ENCODE peak calls at places on chromosomes 7 and 10, in six cellular contexts. V is neural crest cell; H is HFFc6; O is progenitor cell of endocrine pancreas; A is activated effector memory CD4-positive, alpha-beta T cell treated with anti-CD3 and anti-CD28 coated beads, Interleukin-2, amount 50 U/mL, for 16 hours; C is astrocyte of the hippocampus. X is an unnamed sample.

GRCh38 chr10:126133906-126134703 is 237.7 kb downstream of the FANK1 start:
- DNase-seq in V (no peak), H (peak; percentile 75), O (no peak), A (no peak), C (peak; percentile 72), X (no peak)

GRCh38 chr7:75716992-75717626 is 21.6 kb downstream of the HIP1 start:
- DNase-seq in V (no peak), H (peak; percentile 60), O (no peak), A (peak; percentile 9), C (peak; percentile 67), X (no peak)

GRCh38 chr7:879093-879492 is 2.7 kb downstream of the GET4 start:
- DNase-seq in V (no peak), H (no peak), O (no peak), A (no peak), C (no peak), X (no peak)

GRCh38 chr10:77500754-77501151 is 136.9 kb downstream of the KCNMA1 start:
- DNase-seq in V (no peak), H (peak; percentile 23), O (no peak), A (no peak), C (peak; percentile 88), X (no peak)

GRCh38 chr7:155214328-155214986 is 83.2 kb upstream of the INSIG1 start:
- DNase-seq in V (no peak), H (no peak), O (no peak), A (peak; percentile 42), C (no peak), X (no peak)

GRCh38 chr7:55370001-55370400 is 4.9 kb downstream of the LANCL2 start:
- DNase-seq in V (no peak), H (peak; percentile 64), O (no peak), A (no peak), C (no peak), X (no peak)

GRCh38 chr7:94874036-94874745 is 33.2 kb upstream of the PPP1R9A start:
- DNase-seq in V (no peak), H (no peak), O (no peak), A (no peak), C (peak; percentile 16), X (no peak)

GRCh38 chr7:3747452-3747851 is 446.4 kb downstream of the SDK1 start:
- DNase-seq in V (no peak), H (no peak), O (no peak), A (no peak), C (no peak), X (no peak)

GRCh38 chr7:29853775-29854174 is 47.5 kb downstream of the WIPF3 start:
- DNase-seq in V (no peak), H (no peak), O (no peak), A (no peak), C (no peak), X (no peak)

GRCh38 chr10:27679996-27680395 is 65.6 kb downstream of the MKX start:
- DNase-seq in V (no peak), H (no peak), O (no peak), A (no peak), C (peak; percentile 53), X (no peak)

GRCh38 chr7:10643545-10643944 is 330.1 kb upstream of the PHF14 start:
- DNase-seq in V (no peak), H (no peak), O (no peak), A (no peak), C (no peak), X (no peak)

GRCh38 chr10:24494236-24494635 is 229.5 kb downstream of the ARHGAP21 start:
- DNase-seq in V (no peak), H (no peak), O (no peak), A (no peak), C (no peak), X (no peak)

GRCh38 chr10:54800677-54801480 is at the start of gene PCDH15:
- DNase-seq in V (peak; percentile 21), H (no peak), O (no peak), A (no peak), C (peak; percentile 59), X (no peak)

GRCh38 chr10:116737582-116738358 is 4.6 kb downstream of the HSPA12A start:
- DNase-seq in V (no peak), H (no peak), O (no peak), A (no peak), C (peak; percentile 47), X (no peak)

GRCh38 chr7:41696323-41696916 is 6.5 kb downstream of the INHBA start:
- DNase-seq in V (peak; percentile 67), H (peak; percentile 66), O (peak; percentile 44), A (no peak), C (peak; percentile 81), X (no peak)

GRCh38 chr10:98062424-98062823 is 32.0 kb upstream of the CRTAC1 start:
- DNase-seq in V (no peak), H (no peak), O (no peak), A (no peak), C (no peak), X (no peak)

GRCh38 chr10:22579826-22580225 is 134.6 kb downstream of the PIP4K2A start:
- DNase-seq in V (no peak), H (no peak), O (no peak), A (no peak), C (no peak), X (no peak)

GRCh38 chr7:105589221-105590077 is 8.2 kb upstream of the EFCAB10 start:
- DNase-seq in V (peak; percentile 40), H (peak; percentile 82), O (no peak), A (peak; percentile 77), C (peak; percentile 87), X (no peak)

GRCh38 chr7:40658731-40659130 is 523.9 kb downstream of the SUGCT start:
- DNase-seq in V (no peak), H (peak; percentile 66), O (no peak), A (no peak), C (peak; percentile 25), X (no peak)

GRCh38 chr7:73907554-73908122 is 46.7 kb downstream of the TMEM270 start:
- DNase-seq in V (no peak), H (no peak), O (no peak), A (peak; percentile 25), C (no peak), X (no peak)

GRCh38 chr7:2043316-2044039 is 189.3 kb downstream of the MAD1L1 start:
- DNase-seq in V (no peak), H (no peak), O (no peak), A (peak; percentile 44), C (no peak), X (no peak)

GRCh38 chr10:80410578-80411145 is 2.3 kb downstream of the PRXL2A start:
- DNase-seq in V (no peak), H (no peak), O (no peak), A (no peak), C (no peak), X (no peak)